ENCODE peak calls at places on chromosomes 3 and 15, in five cellular contexts. One of them, this sample, is unnamed. For H3K4me1, the result is how much of the 10 kb centered on the place peaks cover.

GRCh38 chr15:41124058-41124457 is 8.0 kb upstream of the INO80 start:
- DNase-seq in A549: no peak
- DNase-seq in heart left ventricle: no peak
- DNase-seq in H1: no peak
- DNase-seq in tibial nerve: no peak
- DNase-seq in this sample: no peak

GRCh38 chr15:88800026-88800425 is 3.2 kb upstream of the ACAN start:
- DNase-seq in H1: no peak
- DNase-seq in tibial nerve: no peak
- DNase-seq in A549: no peak
- DNase-seq in heart left ventricle: no peak
- DNase-seq in this sample: no peak

GRCh38 chr15:58761010-58761388 is 10.1 kb upstream of the MINDY2 start:
- DNase-seq in H1: no peak
- DNase-seq in A549: no peak
- DNase-seq in heart left ventricle: no peak
- DNase-seq in tibial nerve: no peak
- DNase-seq in this sample: no peak

GRCh38 chr15:67110400-67110799 is 45.0 kb downstream of the SMAD3 start:
- DNase-seq in heart left ventricle: no peak
- DNase-seq in A549: no peak
- DNase-seq in tibial nerve: no peak
- DNase-seq in H1: no peak
- DNase-seq in this sample: no peak

GRCh38 chr3:28575748-28576589 is 227.3 kb upstream of the AZI2 start:
- DNase-seq in tibial nerve: no peak
- DNase-seq in H1: no peak
- DNase-seq in A549: no peak
- DNase-seq in heart left ventricle: peak
- DNase-seq in this sample: no peak

GRCh38 chr3:175146258-175146657 is 287.1 kb downstream of the NAALADL2 start:
- DNase-seq in A549: no peak
- DNase-seq in tibial nerve: no peak
- DNase-seq in H1: no peak
- DNase-seq in heart left ventricle: no peak
- DNase-seq in this sample: no peak

GRCh38 chr15:101401286-101401685 is 88.2 kb downstream of the PCSK6 start:
- DNase-seq in tibial nerve: no peak
- DNase-seq in H1: no peak
- DNase-seq in heart left ventricle: no peak
- DNase-seq in A549: no peak
- DNase-seq in this sample: no peak

GRCh38 chr15:42364529-42364928 is 5.2 kb downstream of the CAPN3 start:
- DNase-seq in A549: no peak
- DNase-seq in tibial nerve: no peak
- DNase-seq in heart left ventricle: peak
- DNase-seq in H1: no peak
- DNase-seq in this sample: no peak

GRCh38 chr15:64460737-64461576 is 579 bp downstream of the ZNF609 start:
- DNase-seq in heart left ventricle: peak
- DNase-seq in A549: peak
- DNase-seq in H1: no peak
- DNase-seq in tibial nerve: no peak
- DNase-seq in this sample: peak

GRCh38 chr3:155244206-155244605 is 49.3 kb downstream of the STRIT1 start:
- DNase-seq in heart left ventricle: no peak
- DNase-seq in H1: no peak
- DNase-seq in A549: no peak
- DNase-seq in tibial nerve: no peak
- DNase-seq in this sample: no peak

GRCh38 chr3:35932995-35933394 is 293.7 kb downstream of the ARPP21 start:
- DNase-seq in tibial nerve: no peak
- DNase-seq in A549: peak
- DNase-seq in heart left ventricle: no peak
- DNase-seq in H1: no peak
- DNase-seq in this sample: no peak

GRCh38 chr3:56366641-56366984 is 101.7 kb downstream of the ERC2 start:
- DNase-seq in tibial nerve: no peak
- DNase-seq in heart left ventricle: no peak
- DNase-seq in A549: no peak
- DNase-seq in H1: no peak
- DNase-seq in this sample: no peak

GRCh38 chr3:111831840-111832239 is 27.2 kb upstream of the PHLDB2 start:
- DNase-seq in H1: no peak
- DNase-seq in tibial nerve: no peak
- DNase-seq in heart left ventricle: no peak
- DNase-seq in A549: no peak
- DNase-seq in this sample: no peak

GRCh38 chr15:88491158-88491557 is 23.6 kb downstream of the MRPS11 start:
- DNase-seq in A549: no peak
- DNase-seq in heart left ventricle: no peak
- DNase-seq in tibial nerve: no peak
- DNase-seq in H1: no peak
- DNase-seq in this sample: no peak

GRCh38 chr15:25170113-25170731 is 215.4 kb downstream of the SNRPN start:
- DNase-seq in H1: no peak
- DNase-seq in tibial nerve: no peak
- DNase-seq in heart left ventricle: no peak
- DNase-seq in A549: no peak
- DNase-seq in this sample: peak

GRCh38 chr3:81393251-81393650 is 368.2 kb downstream of the GBE1 start:
- DNase-seq in H1: no peak
- DNase-seq in heart left ventricle: no peak
- DNase-seq in A549: no peak
- DNase-seq in tibial nerve: no peak
- DNase-seq in this sample: no peak

GRCh38 chr3:134148534-134148933 is 102.1 kb downstream of the RYK start:
- DNase-seq in A549: no peak
- DNase-seq in tibial nerve: no peak
- DNase-seq in H1: no peak
- DNase-seq in heart left ventricle: no peak
- DNase-seq in this sample: no peak

GRCh38 chr3:63193647-63194046 is 84.5 kb upstream of the SYNPR start:
- DNase-seq in A549: no peak
- DNase-seq in heart left ventricle: no peak
- DNase-seq in tibial nerve: no peak
- DNase-seq in H1: no peak
- DNase-seq in this sample: no peak

GRCh38 chr3:114384558-114384903 is 90.7 kb downstream of the TIGIT start:
- DNase-seq in H1: no peak
- DNase-seq in A549: no peak
- DNase-seq in heart left ventricle: no peak
- DNase-seq in tibial nerve: no peak
- DNase-seq in this sample: no peak

GRCh38 chr3:57980416-57980815 is 27.8 kb upstream of the FLNB start:
- DNase-seq in tibial nerve: no peak
- DNase-seq in H1: no peak
- DNase-seq in A549: no peak
- DNase-seq in heart left ventricle: no peak
- DNase-seq in this sample: no peak

GRCh38 chr3:57983734-57984518 is 24.3 kb upstream of the FLNB start:
- DNase-seq in heart left ventricle: peak
- DNase-seq in A549: no peak
- DNase-seq in tibial nerve: no peak
- DNase-seq in H1: no peak
- DNase-seq in this sample: peak

GRCh38 chr3:57977755-57978715 is 30.2 kb upstream of the FLNB start:
- DNase-seq in H1: no peak
- DNase-seq in heart left ventricle: no peak
- DNase-seq in A549: no peak
- DNase-seq in tibial nerve: no peak
- DNase-seq in this sample: no peak

GRCh38 chr3:57982561-57983243 is 25.5 kb upstream of the FLNB start:
- DNase-seq in H1: no peak
- DNase-seq in heart left ventricle: no peak
- DNase-seq in tibial nerve: no peak
- DNase-seq in A549: no peak
- DNase-seq in this sample: no peak

GRCh38 chr3:57981483-57982087 is 26.6 kb upstream of the FLNB start:
- DNase-seq in H1: no peak
- DNase-seq in heart left ventricle: no peak
- DNase-seq in tibial nerve: no peak
- DNase-seq in A549: no peak
- DNase-seq in this sample: no peak
- H3K4me1 ChIP-seq in H1: under half
- H3K4me1 ChIP-seq in heart left ventricle: under half
- H3K4me1 ChIP-seq in tibial nerve: under half
- H3K4me1 ChIP-seq in A549: half or more
- H3K4me1 ChIP-seq in this sample: under half

GRCh38 chr15:55403531-55403930 is 4.6 kb downstream of the CCPG1 start:
- DNase-seq in tibial nerve: no peak
- DNase-seq in H1: no peak
- DNase-seq in A549: no peak
- DNase-seq in heart left ventricle: no peak
- DNase-seq in this sample: no peak

GRCh38 chr15:55402707-55403106 is 5.5 kb downstream of the CCPG1 start:
- DNase-seq in H1: no peak
- DNase-seq in heart left ventricle: no peak
- DNase-seq in A549: no peak
- DNase-seq in tibial nerve: no peak
- DNase-seq in this sample: no peak

GRCh38 chr15:55407631-55407948 is 569 bp downstream of the CCPG1 start:
- DNase-seq in heart left ventricle: no peak
- DNase-seq in tibial nerve: no peak
- DNase-seq in A549: peak
- DNase-seq in H1: no peak
- DNase-seq in this sample: no peak

GRCh38 chr15:55407949-55408766 is at the start of the genes CCPG1 and PIERCE2:
- DNase-seq in H1: peak
- DNase-seq in tibial nerve: peak
- DNase-seq in heart left ventricle: peak
- DNase-seq in A549: peak
- DNase-seq in this sample: peak
- TF ChIP-seq POLR2A in H1: peak
- TF ChIP-seq POLR2A in tibial nerve: peak
- TF ChIP-seq POLR2A in heart left ventricle: peak
- TF ChIP-seq POLR2A in A549: peak
- TF ChIP-seq POLR2A in this sample: peak

GRCh38 chr3:128619146-128619890 is 31.3 kb downstream of the RPN1 start:
- DNase-seq in A549: no peak
- DNase-seq in heart left ventricle: no peak
- DNase-seq in tibial nerve: no peak
- DNase-seq in H1: no peak
- DNase-seq in this sample: no peak
- H3K4me1 ChIP-seq in A549: under half
- H3K4me1 ChIP-seq in heart left ventricle: under half
- H3K4me1 ChIP-seq in tibial nerve: half or more
- H3K4me1 ChIP-seq in H1: under half
- H3K4me1 ChIP-seq in this sample: under half

GRCh38 chr15:73989001-73989798 is 2.9 kb downstream of the STOML1 start:
- DNase-seq in heart left ventricle: no peak
- DNase-seq in A549: no peak
- DNase-seq in tibial nerve: no peak
- DNase-seq in H1: no peak
- DNase-seq in this sample: no peak

GRCh38 chr15:73990250-73991005 is 1.7 kb downstream of the STOML1 start:
- DNase-seq in heart left ventricle: no peak
- DNase-seq in tibial nerve: no peak
- DNase-seq in A549: no peak
- DNase-seq in H1: no peak
- DNase-seq in this sample: no peak

GRCh38 chr15:73986776-73987056 is 5.4 kb downstream of the STOML1 start:
- DNase-seq in heart left ventricle: no peak
- DNase-seq in tibial nerve: no peak
- DNase-seq in H1: no peak
- DNase-seq in A549: no peak
- DNase-seq in this sample: no peak

GRCh38 chr15:73987646-73988045 is 4.4 kb downstream of the STOML1 start:
- DNase-seq in H1: no peak
- DNase-seq in tibial nerve: no peak
- DNase-seq in heart left ventricle: no peak
- DNase-seq in A549: no peak
- DNase-seq in this sample: no peak

DNA sequence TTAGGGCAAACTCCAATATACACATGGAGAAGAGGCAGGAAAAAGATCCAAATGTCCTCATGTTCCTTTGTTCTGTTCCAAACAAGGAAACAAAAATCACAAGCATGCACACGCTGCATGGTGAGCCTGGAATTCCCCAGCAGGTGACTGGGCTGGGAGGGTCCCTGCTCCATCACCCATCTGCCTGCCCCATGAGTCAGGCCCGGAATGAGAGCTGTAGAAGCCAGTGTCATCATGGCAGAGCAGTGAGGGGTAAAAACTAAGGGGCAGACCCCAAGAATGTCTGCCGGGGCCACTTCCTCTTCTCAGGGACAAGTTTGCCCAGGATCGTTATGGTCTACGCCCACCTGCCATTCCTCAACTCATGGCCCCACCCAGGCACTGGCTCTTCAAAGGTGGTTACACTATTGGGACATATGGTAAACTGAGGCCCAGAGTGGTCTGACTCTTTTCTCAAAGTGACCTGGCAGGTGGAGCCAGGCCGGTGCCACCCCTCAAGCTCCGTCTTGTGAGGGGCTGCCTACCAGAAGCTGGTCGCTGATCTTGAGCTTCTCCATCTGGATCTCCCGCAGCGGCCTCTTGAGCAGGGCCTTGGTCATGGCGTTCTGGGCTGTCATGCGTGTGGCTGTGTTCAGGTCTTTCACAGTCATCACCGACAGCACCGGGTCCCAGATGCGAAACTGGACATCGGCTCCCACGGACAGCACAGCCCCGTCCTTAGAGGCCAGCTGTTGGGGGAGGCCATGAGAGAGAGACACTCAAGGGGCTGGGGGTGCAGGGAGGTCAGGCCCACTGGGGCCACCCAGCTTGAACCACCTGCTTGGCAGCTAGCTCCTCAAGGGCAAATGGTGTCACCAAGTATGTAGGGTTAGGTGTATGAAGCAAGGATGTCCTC is 3.8 kb downstream of the STOML1 start:
- DNase-seq in H1: no peak
- DNase-seq in heart left ventricle: no peak
- DNase-seq in tibial nerve: no peak
- DNase-seq in A549: no peak
- DNase-seq in this sample: no peak
- TF ChIP-seq POLR2A in H1: no peak
- TF ChIP-seq POLR2A in heart left ventricle: no peak
- TF ChIP-seq POLR2A in tibial nerve: no peak
- TF ChIP-seq POLR2A in A549: no peak
- TF ChIP-seq POLR2A in this sample: no peak

GRCh38 chr3:58164916-58165821 is 45.6 kb downstream of the DNASE1L3 start:
- DNase-seq in heart left ventricle: no peak
- DNase-seq in H1: no peak
- DNase-seq in tibial nerve: no peak
- DNase-seq in A549: no peak
- DNase-seq in this sample: no peak

GRCh38 chr3:58167431-58168351 is 43.1 kb downstream of the DNASE1L3 start:
- DNase-seq in H1: no peak
- DNase-seq in heart left ventricle: peak
- DNase-seq in tibial nerve: peak
- DNase-seq in A549: peak
- DNase-seq in this sample: no peak

GRCh38 chr3:58163234-58163633 is 47.5 kb downstream of the DNASE1L3 start:
- DNase-seq in heart left ventricle: no peak
- DNase-seq in H1: no peak
- DNase-seq in tibial nerve: no peak
- DNase-seq in A549: no peak
- DNase-seq in this sample: no peak

GRCh38 chr3:58161435-58162398 is 49.1 kb downstream of the DNASE1L3 start:
- DNase-seq in heart left ventricle: peak
- DNase-seq in tibial nerve: peak
- DNase-seq in H1: no peak
- DNase-seq in A549: peak
- DNase-seq in this sample: no peak

GRCh38 chr3:58164199-58164879 is 46.4 kb downstream of the DNASE1L3 start:
- DNase-seq in heart left ventricle: peak
- DNase-seq in tibial nerve: no peak
- DNase-seq in A549: peak
- DNase-seq in H1: no peak
- DNase-seq in this sample: peak
- H3K4me1 ChIP-seq in heart left ventricle: half or more
- H3K4me1 ChIP-seq in tibial nerve: half or more
- H3K4me1 ChIP-seq in A549: half or more
- H3K4me1 ChIP-seq in H1: under half
- H3K4me1 ChIP-seq in this sample: half or more

This sample was measured in right lobe of liver.